ENCODE peak calls at places on chromosomes 12 and 14, in four cellular contexts. N is HepG2; U is IMR-90; K is effector memory CD4-positive, alpha-beta T cell. L is an unnamed sample. For H3K36me3, the result is how much of the 10 kb centered on the place peaks cover.

GRCh38 chr14:105383083-105383730 is 15.1 kb upstream of the TEX22 start:
- DNase-seq in N (no peak), U (no peak), K (no peak), L (no peak)

GRCh38 chr12:113227686-113228391 is 6.6 kb downstream of the TPCN1 start:
- DNase-seq in U (no peak), K (no peak), N (no peak), L (no peak)

GRCh38 chr12:122473543-122474323 is 27.0 kb downstream of the ZCCHC8 start:
- DNase-seq in N (no peak), K (no peak), U (peak), L (no peak)

GRCh38 chr14:25836647-25837046 is 761.2 kb downstream of the NOVA1 start:
- DNase-seq in N (no peak), K (no peak), U (no peak), L (no peak)

GRCh38 chr12:71731439-71732356 is 23.0 kb upstream of the RAB21 start:
- DNase-seq in K (no peak), U (peak), N (peak), L (no peak)

GRCh38 chr12:91986084-91986483 is 159.6 kb downstream of the BTG1 start:
- DNase-seq in U (peak), N (peak), K (no peak), L (no peak)

GRCh38 chr12:82862876-82863649 is 176.4 kb downstream of the TMTC2 start:
- DNase-seq in U (no peak), N (no peak), K (no peak), L (no peak)

GRCh38 chr12:22255097-22255496 is 79.4 kb downstream of the ST8SIA1 start:
- DNase-seq in N (no peak), U (peak), K (no peak), L (no peak)

GRCh38 chr14:39342768-39343167 is 89.5 kb downstream of the FBXO33 start:
- DNase-seq in U (no peak), N (no peak), K (no peak), L (no peak)

GRCh38 chr14:74682169-74682952 is 30.5 kb downstream of the AREL1 start:
- DNase-seq in K (no peak), N (peak), U (no peak), L (no peak)

GRCh38 chr12:57001448-57001906 is 4.9 kb downstream of the ZBTB39 start:
- DNase-seq in N (peak), K (peak), U (peak), L (peak)

GRCh38 chr14:55869397-55870049 is 248.7 kb upstream of the PELI2 start:
- DNase-seq in K (no peak), N (no peak), U (no peak), L (no peak)

GRCh38 chr14:77154421-77154820 is 12.8 kb upstream of the ZDHHC22 start:
- DNase-seq in K (no peak), U (no peak), N (no peak), L (no peak)

GRCh38 chr12:66168410-66168809 is 1.4 kb downstream of the TMBIM4 start:
- DNase-seq in U (no peak), N (no peak), K (no peak), L (no peak)
- H3K27ac ChIP-seq in U (peak), N (peak), K (peak), L (peak)

GRCh38 chr12:53190108-53190729 is 9.5 kb upstream of the CSAD start:
- DNase-seq in K (no peak), U (peak), N (peak), L (no peak)

GRCh38 chr12:53184828-53185227 is 4.1 kb upstream of the CSAD start:
- DNase-seq in K (no peak), N (no peak), U (no peak), L (no peak)

GRCh38 chr12:53186745-53187144 is 6.0 kb upstream of the CSAD start:
- DNase-seq in N (no peak), U (no peak), K (no peak), L (no peak)

GRCh38 chr12:53185582-53186153 is 4.9 kb upstream of the CSAD start:
- DNase-seq in U (no peak), N (no peak), K (no peak), L (no peak)

DNA sequence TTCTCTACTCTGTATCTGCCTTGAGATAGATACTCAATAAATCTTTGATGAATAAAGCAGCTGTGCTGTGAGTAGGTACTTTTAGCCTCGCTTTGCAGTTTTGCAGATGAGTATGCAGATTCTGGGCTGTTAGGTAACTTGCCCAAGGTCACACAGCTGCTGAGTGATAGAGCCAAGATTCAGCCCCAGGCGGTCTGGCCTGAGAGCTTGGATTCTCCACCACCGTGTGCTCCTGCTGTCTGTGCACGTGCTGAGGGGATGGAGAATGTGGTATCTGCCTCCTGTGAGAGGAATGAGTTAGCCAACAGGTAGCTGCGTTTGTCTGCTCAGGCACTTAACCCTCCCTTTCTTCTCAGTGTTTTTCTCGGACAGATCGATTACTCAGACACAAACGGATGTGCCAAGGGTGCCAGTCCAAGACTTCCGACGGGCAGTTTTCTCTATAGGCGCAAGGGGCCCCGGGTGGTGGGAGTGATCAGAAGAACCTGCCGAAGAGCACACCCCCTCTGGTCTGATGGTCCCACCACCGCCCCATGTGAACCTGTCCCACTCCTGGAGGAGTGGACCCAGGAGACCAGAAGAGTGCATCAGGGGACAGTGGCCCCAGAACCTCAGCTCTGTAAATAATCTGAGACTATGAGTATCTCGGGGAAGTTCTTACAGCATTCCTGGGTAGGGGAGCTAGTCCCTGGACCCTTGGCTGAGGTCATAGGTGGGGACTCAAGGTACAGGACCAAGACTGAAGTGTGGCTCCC is 6.6 kb upstream of the CSAD start:
- DNase-seq in U (no peak), K (no peak), N (no peak), L (no peak)
- H3K36me3 ChIP-seq in U (half or more), K (half or more), N (half or more), L (half or more)

GRCh38 chr12:15722951-15723350 is 66.2 kb downstream of the EPS8 start:
- DNase-seq in N (no peak), K (no peak), U (no peak), L (no peak)

GRCh38 chr12:15729097-15729496 is 60.1 kb downstream of the EPS8 start:
- DNase-seq in U (no peak), K (no peak), N (no peak), L (no peak)

GRCh38 chr12:15726029-15726756 is 63.0 kb downstream of the EPS8 start:
- DNase-seq in K (no peak), U (no peak), N (no peak), L (no peak)

GRCh38 chr12:15728118-15728598 is 61.0 kb downstream of the EPS8 start:
- DNase-seq in K (no peak), U (peak), N (no peak), L (no peak)

DNA sequence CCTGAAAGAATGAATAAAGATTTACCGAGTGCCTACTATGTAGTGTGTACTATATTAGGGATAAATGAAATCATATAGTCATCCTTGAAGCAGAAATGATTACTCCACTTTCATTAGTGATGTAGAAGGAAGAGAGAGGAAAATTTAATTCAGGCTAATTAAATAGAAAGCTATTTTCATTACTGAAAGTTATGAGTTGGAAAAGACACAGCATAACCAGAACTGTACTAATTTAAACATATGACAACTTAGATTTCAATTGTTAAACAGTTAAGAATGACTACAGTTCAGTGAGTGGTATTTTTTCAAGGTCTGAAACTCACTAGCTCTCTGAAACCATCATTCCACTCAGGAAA is 62.5 kb downstream of the EPS8 start:
- DNase-seq in N (no peak), U (no peak), K (no peak), L (no peak)
- H3K27ac ChIP-seq in N (no peak), U (no peak), K (no peak), L (no peak)

GRCh38 chr12:6532927-6533652 is 1.2 kb upstream of the GAPDH start:
- DNase-seq in K (no peak), N (peak), U (peak), L (no peak)

GRCh38 chr12:6532051-6532926 is 2.0 kb upstream of the GAPDH start:
- DNase-seq in U (peak), N (peak), K (peak), L (no peak)

GRCh38 chr12:6528539-6529235 is 5.6 kb upstream of the GAPDH start:
- DNase-seq in U (no peak), K (no peak), N (no peak), L (no peak)

GRCh38 chr12:6529291-6529737 is 5.0 kb upstream of the GAPDH start:
- DNase-seq in U (no peak), N (no peak), K (no peak), L (no peak)

GRCh38 chr12:6530576-6531260 is 3.6 kb upstream of the GAPDH start:
- DNase-seq in U (no peak), K (no peak), N (no peak), L (no peak)
- H3K36me3 ChIP-seq in U (half or more), K (half or more), N (half or more), L (half or more)

GRCh38 chr12:110421159-110421661 is 17.7 kb upstream of the ANAPC7 start:
- DNase-seq in K (no peak), U (no peak), N (no peak), L (no peak)
- H3K27ac ChIP-seq in K (no peak), U (no peak), N (no peak), L (no peak)

L was measured in gastrocnemius medialis.